ENCODE peak calls at places on chromosomes 11 and 22, in eight cellular contexts. T, G, M, L, O, W, A and P are unnamed samples.

GRCh38 chr11:110000045-110000502 is 93.1 kb upstream of the ZC3H12C start:
- DNase-seq in A (no peak), T (no peak), W (peak), G (no peak), M (no peak), L (no peak), O (peak), P (no peak)

GRCh38 chr11:27532652-27533325 is 26.2 kb upstream of the LIN7C start:
- DNase-seq in T (no peak), L (no peak), A (no peak), G (no peak), M (no peak), O (no peak), W (peak), P (no peak)

GRCh38 chr11:8250446-8250845 is 13.2 kb downstream of the LMO1 start:
- DNase-seq in T (no peak), M (no peak), A (peak), W (no peak), G (no peak), O (no peak), L (no peak), P (no peak)

GRCh38 chr11:120354779-120355178 is 18.6 kb downstream of the ARHGEF12 start:
- DNase-seq in O (no peak), L (no peak), G (no peak), W (peak), T (no peak), M (no peak), A (no peak), P (no peak)

GRCh38 chr11:67255353-67255752 is 10.9 kb upstream of the GRK2 start:
- DNase-seq in O (no peak), T (no peak), W (no peak), M (no peak), A (no peak), L (no peak), G (no peak), P (no peak)

GRCh38 chr22:42271191-42271813 is 849 bp upstream of the TCF20 start:
- DNase-seq in W (no peak), T (no peak), L (peak), O (no peak), A (no peak), M (no peak), G (no peak), P (no peak)

GRCh38 chr11:106495046-106495445 is 417.6 kb downstream of the AASDHPPT start:
- DNase-seq in O (no peak), G (no peak), W (peak), T (no peak), A (no peak), M (no peak), L (no peak), P (no peak)

GRCh38 chr11:45801723-45802315 is 3.1 kb upstream of the SLC35C1 start:
- DNase-seq in W (no peak), O (no peak), G (no peak), A (peak), M (no peak), L (no peak), T (no peak), P (peak)

GRCh38 chr22:43289976-43290663 is 53.1 kb downstream of the SCUBE1 start:
- DNase-seq in A (no peak), M (no peak), O (no peak), L (peak), W (peak), T (peak), G (no peak), P (no peak)

GRCh38 chr11:75031224-75031753 is 42.6 kb downstream of the NEU3 start:
- DNase-seq in L (no peak), O (no peak), T (no peak), A (no peak), W (peak), G (no peak), M (no peak), P (peak)

GRCh38 chr11:68843052-68843561 is 1.4 kb upstream of the CPT1A start:
- DNase-seq in O (no peak), L (peak), G (peak), M (no peak), T (peak), A (no peak), W (peak), P (peak)

GRCh38 chr11:65381721-65382035 is 768 bp downstream of the SLC25A45 start:
- DNase-seq in O (peak), W (no peak), G (no peak), L (no peak), M (peak), A (no peak), T (no peak), P (no peak)

GRCh38 chr11:7418061-7418460 is 67.2 kb upstream of the OLFML1 start:
- DNase-seq in A (no peak), M (no peak), O (no peak), T (no peak), L (no peak), G (no peak), W (no peak), P (no peak)

GRCh38 chr11:568306-569259 is 7.7 kb upstream of the PHRF1 start:
- DNase-seq in L (peak), A (peak), O (peak), W (peak), T (peak), G (peak), M (peak), P (peak)
- TF ChIP-seq POLR2A in L (no peak), A (no peak), O (peak), W (peak), T (peak), G (peak), M (peak), P (peak)

GRCh38 chr22:40044102-40044869 is 49.5 kb downstream of the FAM83F start:
- DNase-seq in A (peak), L (peak), M (peak), T (peak), G (peak), W (peak), O (peak), P (peak)
- TF ChIP-seq POLR2A in A (no peak), L (peak), M (peak), T (peak), G (peak), W (peak), O (peak), P (peak)

DNA sequence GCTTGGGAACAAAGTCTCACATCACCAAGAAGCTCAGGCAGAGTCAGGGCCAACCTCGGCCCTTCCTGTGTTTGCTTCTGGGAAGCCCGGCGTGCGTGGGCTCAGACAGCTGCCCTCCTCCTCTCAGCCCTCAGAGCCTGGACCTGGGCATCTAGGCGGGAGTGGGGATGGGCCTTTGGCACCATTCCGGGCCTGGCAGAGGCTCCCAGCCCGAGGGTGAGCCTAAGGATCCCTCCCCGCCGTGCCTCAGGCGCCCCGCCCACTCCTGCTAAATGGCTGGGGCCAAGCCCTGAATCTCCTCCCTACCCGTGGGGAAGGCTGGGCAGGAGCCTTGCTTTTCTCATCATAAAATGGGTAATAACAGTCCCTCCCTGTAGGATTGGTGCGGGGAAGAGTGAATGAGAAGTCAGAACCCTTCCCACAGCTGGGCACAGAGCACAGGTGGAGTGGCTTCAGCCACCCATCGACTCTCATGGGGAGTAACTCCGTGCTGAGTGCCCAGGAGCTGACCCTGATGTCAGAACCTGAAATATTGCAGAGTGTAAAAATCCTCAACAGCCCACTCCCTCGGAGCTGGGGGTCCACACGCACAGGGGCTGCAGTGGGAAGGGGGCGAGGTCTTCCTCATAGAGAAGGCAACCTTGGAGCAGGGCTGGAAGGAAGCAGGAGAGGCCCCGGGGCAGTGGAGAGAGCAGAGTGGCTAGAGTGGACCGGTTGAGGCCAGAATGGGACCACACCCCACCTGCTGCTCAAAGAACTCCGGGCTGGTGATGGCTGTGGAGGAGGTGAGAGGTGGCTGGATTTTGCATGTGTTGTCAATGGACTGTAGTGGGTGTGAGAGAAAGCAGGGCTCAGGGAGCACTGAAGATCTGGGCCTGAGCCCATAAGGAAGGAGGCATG is 18.8 kb upstream of the CDKN1C start:
- DNase-seq in G (no peak), M (no peak), W (no peak), T (no peak), L (no peak), O (no peak), A (no peak), P (no peak)
- TF ChIP-seq POLR2A in G (peak), M (peak), W (no peak), T (no peak), L (no peak), O (no peak), A (no peak), P (no peak)

DNA sequence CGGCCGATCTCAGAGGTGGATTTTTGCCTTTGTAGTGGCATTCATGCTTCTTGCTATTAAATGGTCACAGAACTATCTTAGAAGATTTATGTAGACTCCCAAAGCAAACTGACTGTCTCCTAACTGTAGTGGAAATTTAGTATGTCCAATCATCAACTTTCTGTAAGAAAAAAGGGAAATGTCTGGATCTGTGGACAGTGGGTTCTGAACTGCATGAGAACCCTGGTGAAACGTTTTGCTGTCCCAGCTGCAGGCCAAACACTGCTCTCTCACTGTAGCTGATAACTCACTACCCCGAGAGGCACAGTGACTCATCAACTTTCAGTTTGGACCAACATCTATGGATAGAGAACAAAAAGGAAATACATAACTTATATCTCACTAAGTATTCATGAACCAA is 387.1 kb downstream of the SOX6 start:
- DNase-seq in G (no peak), M (peak), W (peak), T (peak), A (no peak), O (peak), L (peak), P (peak)
- TF ChIP-seq POLR2A in G (no peak), M (no peak), W (no peak), T (peak), A (no peak), O (no peak), L (no peak), P (peak)

DNA sequence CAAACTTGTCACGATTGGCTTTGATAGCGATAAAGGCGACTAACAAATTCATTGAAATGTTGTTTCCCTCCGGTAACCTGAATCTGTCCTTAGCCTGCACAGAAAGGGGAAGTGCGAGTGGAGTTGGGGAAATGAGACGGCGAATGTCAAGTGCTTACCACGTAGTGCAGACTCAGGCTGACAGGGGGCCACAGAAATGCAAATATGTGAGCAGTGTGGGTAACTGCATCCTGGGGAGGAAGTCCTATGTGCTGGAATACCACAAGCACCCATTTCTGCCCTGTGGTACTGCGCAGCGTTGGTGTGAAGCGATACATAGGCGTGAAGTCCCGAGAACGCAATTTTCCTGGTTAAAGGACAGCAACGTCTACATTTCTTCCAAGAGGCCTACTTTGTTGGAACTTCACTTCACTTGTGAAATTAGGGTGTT is 869 bp upstream of the EIF4ENIF1 start:
- DNase-seq in M (peak), G (peak), A (no peak), L (peak), T (peak), W (peak), O (peak), P (peak)
- TF ChIP-seq POLR2A in M (no peak), G (no peak), A (no peak), L (no peak), T (no peak), W (no peak), O (no peak), P (no peak)